ENCODE peak calls at places on chromosomes 4 and X, in ten cellular contexts. J is dorsolateral prefrontal cortex, D is stomach, L is ovary, E is body of pancreas, X is spleen, C is testis, I is esophagus squamous epithelium, H is breast epithelium, U is uterus. G is an unnamed sample.

GRCh38 chrX:121496966-121497365 is 449.6 kb downstream of the GLUD2 start:
- DNase-seq in U (no peak), D (no peak), H (no peak), E (no peak), X (no peak), L (no peak), I (no peak), C (no peak), J (no peak), G (no peak)

GRCh38 chr4:62898115-62898514 is 1511.1 kb downstream of the TECRL start:
- DNase-seq in H (no peak), I (no peak), J (peak), E (no peak), U (no peak), L (peak), C (no peak), X (peak), D (no peak), G (no peak)

GRCh38 chrX:119181491-119181890 is 53.9 kb upstream of the KIAA1210 start:
- DNase-seq in E (no peak), I (no peak), L (no peak), H (no peak), U (no peak), J (no peak), D (no peak), X (no peak), C (peak), G (no peak)

GRCh38 chr4:157804169-157804543 is 368.7 kb downstream of the GASK1B start:
- DNase-seq in X (no peak), D (no peak), C (no peak), H (no peak), U (no peak), L (no peak), J (no peak), E (no peak), I (no peak), G (no peak)

GRCh38 chr4:56640907-56641493 is 40.1 kb downstream of the HOPX start:
- DNase-seq in E (no peak), J (no peak), L (no peak), U (no peak), X (no peak), D (no peak), I (no peak), C (no peak), H (no peak), G (no peak)

GRCh38 chrX:39891781-39892180 is 206.0 kb downstream of the BCOR start:
- DNase-seq in D (no peak), I (no peak), U (no peak), X (no peak), C (no peak), E (no peak), J (no peak), H (no peak), L (no peak), G (no peak)

GRCh38 chrX:50075630-50076349 is 125.0 kb downstream of the AKAP4 start:
- DNase-seq in U (no peak), X (no peak), E (no peak), H (no peak), L (no peak), J (no peak), C (no peak), I (no peak), D (no peak), G (no peak)

GRCh38 chr4:132863619-132864018 is 285.5 kb upstream of the PCDH10 start:
- DNase-seq in D (no peak), C (no peak), I (no peak), J (no peak), H (no peak), L (no peak), U (no peak), X (no peak), E (no peak), G (no peak)

GRCh38 chrX:3788494-3789233 is 75.2 kb upstream of the PRKX start:
- DNase-seq in U (no peak), L (no peak), H (no peak), E (no peak), D (no peak), C (no peak), I (no peak), J (no peak), X (no peak), G (peak)

GRCh38 chr4:150385606-150386005 is 196.3 kb upstream of the MAB21L2 start:
- DNase-seq in U (no peak), C (no peak), I (peak), H (no peak), D (no peak), E (no peak), X (no peak), J (no peak), L (no peak), G (no peak)

GRCh38 chr4:13484749-13485345 is 707 bp upstream of the RAB28 start:
- DNase-seq in L (no peak), C (no peak), X (no peak), U (no peak), J (no peak), D (no peak), I (no peak), E (no peak), H (no peak), G (no peak)

GRCh38 chrX:74291964-74292891 is 11.8 kb upstream of the ZCCHC13 start:
- DNase-seq in U (peak), H (peak), D (peak), J (peak), I (peak), L (peak), E (peak), C (peak), X (peak), G (peak)

GRCh38 chrX:74295102-74295501 is 8.9 kb upstream of the ZCCHC13 start:
- DNase-seq in X (no peak), L (no peak), I (no peak), D (no peak), H (no peak), U (no peak), E (no peak), J (no peak), C (no peak), G (no peak)

GRCh38 chrX:74297766-74298165 is 6.2 kb upstream of the ZCCHC13 start:
- DNase-seq in H (no peak), C (no peak), U (no peak), L (no peak), I (no peak), J (no peak), E (no peak), D (no peak), X (no peak), G (no peak)

GRCh38 chrX:74291577-74291963 is 12.4 kb upstream of the ZCCHC13 start:
- DNase-seq in X (no peak), D (no peak), L (no peak), J (no peak), U (no peak), E (no peak), C (no peak), I (no peak), H (no peak), G (no peak)

GRCh38 chrX:74293343-74293946 is 10.5 kb upstream of the ZCCHC13 start:
- DNase-seq in J (peak), D (peak), I (no peak), C (peak), L (peak), U (peak), E (peak), H (peak), X (peak), G (peak)
- H3K27ac ChIP-seq in J (peak), D (peak), I (peak), C (peak), L (no peak), U (peak), E (peak), H (peak), X (peak), G (no peak)

GRCh38 chrX:15059488-15059887 is 186.3 kb downstream of the MOSPD2 start:
- DNase-seq in C (no peak), H (no peak), L (no peak), U (no peak), I (no peak), E (no peak), J (no peak), X (no peak), D (no peak), G (no peak)
- TF ChIP-seq CTCF in C (no peak), H (no peak), L (no peak), U (no peak), I (no peak), E (no peak), J (peak), X (no peak), D (no peak), G (no peak)

GRCh38 chr4:87103086-87103485 is 117.3 kb downstream of the KLHL8 start:
- DNase-seq in U (no peak), C (no peak), I (no peak), X (no peak), H (no peak), J (no peak), L (no peak), D (no peak), E (no peak), G (no peak)

GRCh38 chr4:87097075-87097474 is 123.3 kb downstream of the KLHL8 start:
- DNase-seq in U (no peak), H (no peak), X (no peak), E (no peak), C (no peak), D (no peak), J (no peak), I (no peak), L (no peak), G (no peak)

GRCh38 chr4:87103691-87104187 is 116.7 kb downstream of the KLHL8 start:
- DNase-seq in L (no peak), E (no peak), H (no peak), D (no peak), X (no peak), C (no peak), J (no peak), I (no peak), U (no peak), G (no peak)

GRCh38 chr4:87101543-87102199 is 118.7 kb downstream of the KLHL8 start:
- DNase-seq in D (no peak), I (no peak), X (no peak), E (no peak), H (no peak), U (no peak), C (no peak), J (no peak), L (no peak), G (no peak)

DNA sequence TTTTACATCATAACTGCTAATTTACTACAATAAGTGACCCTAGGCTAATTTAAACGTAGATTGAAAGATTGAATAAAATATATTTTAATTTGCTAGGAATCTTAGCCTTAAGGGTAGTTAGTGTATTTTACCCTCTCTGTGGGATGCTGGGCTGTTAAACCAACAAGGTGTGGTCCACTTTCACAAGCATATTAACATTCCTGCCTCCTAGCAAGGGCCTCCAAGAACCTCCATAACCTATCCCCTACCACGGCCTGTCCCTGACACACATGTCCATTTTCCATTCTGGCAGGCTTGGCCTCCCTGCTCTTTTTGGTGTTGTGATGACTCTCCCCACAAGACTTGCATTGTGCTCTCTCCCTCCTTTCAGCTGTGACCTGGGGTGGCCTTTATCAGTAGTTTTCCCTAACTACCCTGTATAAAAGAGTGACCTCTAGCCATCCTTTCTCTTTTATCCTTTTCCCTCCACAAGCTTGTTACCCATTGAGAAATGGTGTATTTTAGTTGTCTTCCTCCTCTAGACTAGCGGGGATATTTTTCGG is 120.3 kb downstream of the KLHL8 start:
- DNase-seq in D (no peak), I (no peak), H (no peak), E (no peak), J (no peak), X (no peak), L (no peak), U (no peak), C (no peak), G (no peak)
- H3K27ac ChIP-seq in D (no peak), I (no peak), H (peak), E (no peak), J (no peak), X (no peak), L (no peak), U (no peak), C (no peak), G (no peak)

DNA sequence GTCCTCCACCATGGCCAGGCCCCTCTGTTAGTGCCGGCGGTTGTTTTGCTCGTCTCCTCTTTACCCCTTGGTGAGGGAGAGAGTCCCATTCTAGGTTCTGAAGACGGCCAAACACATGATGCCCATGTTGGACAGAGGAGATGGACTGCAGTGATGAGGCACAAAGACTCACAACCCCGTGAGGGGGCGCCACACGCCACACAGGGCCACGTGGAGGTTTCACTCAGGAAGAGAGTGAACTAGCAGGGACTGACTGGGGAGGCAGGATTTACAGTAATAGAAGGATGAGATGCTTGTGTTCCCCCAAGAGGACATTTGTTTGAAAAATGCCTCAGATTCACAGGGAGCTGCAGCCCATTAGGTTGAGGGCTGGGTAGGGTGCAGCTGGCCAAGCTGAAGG is 655.3 kb upstream of the FRG1 start:
- DNase-seq in J (no peak), H (no peak), D (no peak), C (no peak), U (no peak), I (no peak), L (no peak), X (no peak), E (no peak), G (no peak)
- TF ChIP-seq CTCF in J (no peak), H (no peak), D (no peak), C (no peak), U (no peak), I (no peak), L (no peak), X (no peak), E (no peak), G (no peak)

G was measured in CD4-positive, alpha-beta T cell.